ENCODE peak calls at places on chromosomes 3 and 15, in eight cellular contexts. M is NCI-H1930; Z is activated T-cell treated with anti-CD3 and anti-CD28 coated beads, Interleukin-2, amount 50 U/mL, for 72 hours; X is stimulated activated CD8-positive, alpha-beta memory T cell treated with anti-CD3 and anti-CD28 coated beads, Interleukin-4, amount 100 ng/mL, for 24 hours; V is NCI-H2029 treated with DMSO at 0.1 percent for 48 hours; H is mammary epithelial cell; Y is nephron progenitor cell; J is activated CD4-positive, alpha-beta T cell treated with anti-CD3 and anti-CD28 coated beads for 1 hour. L is an unnamed sample.

GRCh38 chr3:188362405-188362831 is 208.5 kb downstream of the LPP start:
- DNase-seq in X (no peak), Y (no peak), M (no peak), V (no peak), Z (no peak), H (peak; percentile 72), J (no peak), L (peak; percentile 32)

GRCh38 chr3:57230006-57230405 is 2.5 kb downstream of the APPL1 start:
- DNase-seq in V (no peak), X (no peak), Y (no peak), H (peak; percentile 27), J (no peak), Z (no peak), M (no peak), L (no peak)

GRCh38 chr3:194364652-194365434 is 4.7 kb downstream of the LRRC15 start:
- DNase-seq in H (no peak), M (no peak), V (no peak), Y (peak; percentile 48), J (no peak), X (no peak), Z (no peak), L (no peak)

GRCh38 chr3:2822611-2823010 is 287.6 kb downstream of the IL5RA start:
- DNase-seq in Y (no peak), J (no peak), Z (no peak), V (no peak), M (no peak), X (no peak), H (no peak), L (no peak)

GRCh38 chr3:127042634-127043033 is 59.7 kb downstream of the PLXNA1 start:
- DNase-seq in X (no peak), M (no peak), Z (no peak), J (no peak), Y (no peak), H (no peak), V (no peak), L (no peak)

GRCh38 chr3:161356287-161356686 is 15.0 kb downstream of the SPTSSB start:
- DNase-seq in V (no peak), J (no peak), X (no peak), H (no peak), Z (no peak), Y (no peak), M (no peak), L (no peak)

GRCh38 chr15:94312946-94313345 is 81.6 kb downstream of the MCTP2 start:
- DNase-seq in V (no peak), Y (no peak), X (no peak), J (no peak), H (peak; percentile 19), Z (no peak), M (no peak), L (no peak)

GRCh38 chr3:196793224-196793623 is 53.6 kb downstream of the PAK2 start:
- DNase-seq in Z (no peak), Y (no peak), M (no peak), V (no peak), X (no peak), J (no peak), H (peak; percentile 94), L (no peak)

GRCh38 chr3:79521221-79521848 is 246.5 kb downstream of the ROBO1 start:
- DNase-seq in J (no peak), H (peak; percentile 24), V (peak; percentile 11), M (no peak), X (no peak), Y (peak; percentile 23), Z (no peak), L (peak; percentile 66)

GRCh38 chr3:126445506-126445905 is 30.2 kb downstream of the ZXDC start:
- DNase-seq in Y (no peak), J (no peak), H (no peak), M (no peak), X (no peak), V (no peak), Z (no peak), L (no peak)

GRCh38 chr3:150697646-150698045 is 6.1 kb downstream of the ERICH6 start:
- DNase-seq in V (no peak), X (no peak), Z (no peak), H (peak; percentile 5), Y (no peak), J (no peak), M (no peak), L (no peak)

GRCh38 chr3:146770881-146771280 is 165.7 kb upstream of the PLSCR5 start:
- DNase-seq in M (no peak), H (no peak), Z (no peak), J (no peak), X (no peak), V (no peak), Y (no peak), L (no peak)

GRCh38 chr3:59432676-59433075 is 382.9 kb upstream of the CFAP20DC start:
- DNase-seq in M (no peak), Z (no peak), X (no peak), J (no peak), Y (no peak), H (peak; percentile 63), V (no peak), L (no peak)

GRCh38 chr3:48411606-48412374 is 18.1 kb downstream of the PLXNB1 start:
- DNase-seq in H (no peak), Y (no peak), X (no peak), Z (no peak), V (no peak), J (no peak), M (no peak), L (no peak)

L was measured in OCI-M1.